ENCODE peak calls at places on chromosomes 2 and 18, in four cellular contexts. U is HepG2, L is K562, B is GM12878. Y is an unnamed sample.
A peak's percentile ranks its signal among the peaks of the same experiment; 100 is the strongest.

GRCh38 chr2:37553411-37554156 is 117.9 kb downstream of the CDC42EP3 start:
- DNase-seq in U (no peak), L (no peak), B (no peak), Y (no peak)

GRCh38 chr18:22609642-22610041 is 191.9 kb upstream of the CTAGE1 start:
- DNase-seq in U (peak; percentile 16), L (peak; percentile 15), B (no peak), Y (peak; percentile 67)

GRCh38 chr2:23595601-23596251 is 210.7 kb downstream of the KLHL29 start:
- DNase-seq in U (peak; percentile 45), L (no peak), B (no peak), Y (no peak)

GRCh38 chr2:112275887-112276773 is 733 bp downstream of the ZC3H6 start:
- DNase-seq in U (peak; percentile 94), L (peak; percentile 89), B (no peak), Y (peak; percentile 92)

GRCh38 chr18:30625961-30626360 is 416.6 kb downstream of the DSC3 start:
- DNase-seq in U (no peak), L (no peak), B (no peak), Y (no peak)

GRCh38 chr2:110678457-110679336 is 834 bp upstream of the BUB1 start:
- DNase-seq in U (no peak), L (peak; percentile 44), B (no peak), Y (peak; percentile 21)

GRCh38 chr2:231050018-231050901 is 6.4 kb upstream of the PSMD1 start:
- DNase-seq in U (peak; percentile 100), L (no peak), B (no peak), Y (peak; percentile 59)

GRCh38 chr2:233503481-233503880 is 63.1 kb downstream of the USP40 start:
- DNase-seq in U (no peak), L (no peak), B (no peak), Y (no peak)

GRCh38 chr2:160140471-160140870 is 59.6 kb downstream of the ITGB6 start:
- DNase-seq in U (no peak), L (no peak), B (no peak), Y (no peak)

GRCh38 chr2:47354013-47354816 is 48.7 kb upstream of the MSH2 start:
- DNase-seq in U (peak; percentile 74), L (peak; percentile 66), B (no peak), Y (peak; percentile 60)

GRCh38 chr2:233565685-233566140 is 869 bp downstream of the USP40 start:
- DNase-seq in U (no peak), L (no peak), B (no peak), Y (no peak)

GRCh38 chr2:66686768-66687167 is 251.8 kb downstream of the MEIS1 start:
- DNase-seq in U (no peak), L (no peak), B (no peak), Y (no peak)

GRCh38 chr2:157267476-157267875 is 10.0 kb downstream of the GALNT5 start:
- DNase-seq in U (no peak), L (no peak), B (no peak), Y (no peak)

GRCh38 chr2:220310326-220310936 is 683.0 kb downstream of the SLC4A3 start:
- DNase-seq in U (no peak), L (no peak), B (no peak), Y (no peak)

GRCh38 chr2:38146302-38146916 is 70.5 kb upstream of the CYP1B1 start:
- DNase-seq in U (no peak), L (peak; percentile 44), B (peak; percentile 71), Y (peak; percentile 41)

GRCh38 chr2:83471708-83472107 is 987.4 kb downstream of the SUCLG1 start:
- DNase-seq in U (no peak), L (no peak), B (no peak), Y (no peak)

GRCh38 chr2:74876081-74876886 is 42.4 kb downstream of the HK2 start:
- DNase-seq in U (peak; percentile 61), L (peak; percentile 63), B (peak; percentile 20), Y (peak; percentile 65)

GRCh38 chr2:239940861-239941570 is 84.1 kb downstream of the NDUFA10 start:
- DNase-seq in U (no peak), L (no peak), B (no peak), Y (no peak)

GRCh38 chr2:9103663-9104277 is 100.3 kb upstream of the MBOAT2 start:
- DNase-seq in U (no peak), L (no peak), B (no peak), Y (no peak)

GRCh38 chr18:55731594-55732042 is 143.6 kb upstream of the TCF4 start:
- DNase-seq in U (no peak), L (peak; percentile 50), B (no peak), Y (no peak)

GRCh38 chr2:188158337-188159100 is 133.2 kb upstream of the GULP1 start:
- DNase-seq in U (no peak), L (no peak), B (no peak), Y (no peak)

GRCh38 chr2:230870544-230871360 is 6.0 kb downstream of the ITM2C start:
- DNase-seq in U (no peak), L (no peak), B (no peak), Y (no peak)

GRCh38 chr2:138023298-138023697 is 59.0 kb downstream of the HNMT start:
- DNase-seq in U (no peak), L (no peak), B (no peak), Y (peak; percentile 4)

GRCh38 chr2:83787189-83787588 is 671.9 kb downstream of the SUCLG1 start:
- DNase-seq in U (no peak), L (no peak), B (no peak), Y (no peak)

GRCh38 chr2:158269143-158269542 is 167.5 kb downstream of the UPP2 start:
- DNase-seq in U (no peak), L (no peak), B (no peak), Y (no peak)

GRCh38 chr2:54803783-54804758 is 80.6 kb downstream of the EML6 start:
- DNase-seq in U (no peak), L (no peak), B (no peak), Y (no peak)

GRCh38 chr2:133271105-133271504 is 297.2 kb downstream of the NCKAP5 start:
- DNase-seq in U (no peak), L (no peak), B (no peak), Y (no peak)

GRCh38 chr2:165440367-165440766 is 29.1 kb upstream of the CSRNP3 start:
- DNase-seq in U (no peak), L (no peak), B (no peak), Y (no peak)

GRCh38 chr2:171814883-171815282 is 79.2 kb downstream of the SLC25A12 start:
- DNase-seq in U (no peak), L (no peak), B (no peak), Y (no peak)

GRCh38 chr2:219230201-219230540 is 565 bp downstream of the ANKZF1 start:
- DNase-seq in U (peak; percentile 45), L (peak; percentile 32), B (no peak), Y (no peak)
- TF ChIP-seq POLR2AphosphoS2 in U (no peak), L (no peak), B (no peak), Y (no peak)

GRCh38 chr2:124265641-124266040 is 240.6 kb downstream of the CNTNAP5 start:
- DNase-seq in U (no peak), L (no peak), B (no peak), Y (no peak)

GRCh38 chr2:124272442-124272841 is 247.4 kb downstream of the CNTNAP5 start:
- DNase-seq in U (no peak), L (no peak), B (no peak), Y (no peak)

GRCh38 chr2:124264496-124265160 is 239.5 kb downstream of the CNTNAP5 start:
- DNase-seq in U (no peak), L (no peak), B (no peak), Y (no peak)

GRCh38 chr2:124267821-124268220 is 242.7 kb downstream of the CNTNAP5 start:
- DNase-seq in U (no peak), L (no peak), B (no peak), Y (no peak)

DNA sequence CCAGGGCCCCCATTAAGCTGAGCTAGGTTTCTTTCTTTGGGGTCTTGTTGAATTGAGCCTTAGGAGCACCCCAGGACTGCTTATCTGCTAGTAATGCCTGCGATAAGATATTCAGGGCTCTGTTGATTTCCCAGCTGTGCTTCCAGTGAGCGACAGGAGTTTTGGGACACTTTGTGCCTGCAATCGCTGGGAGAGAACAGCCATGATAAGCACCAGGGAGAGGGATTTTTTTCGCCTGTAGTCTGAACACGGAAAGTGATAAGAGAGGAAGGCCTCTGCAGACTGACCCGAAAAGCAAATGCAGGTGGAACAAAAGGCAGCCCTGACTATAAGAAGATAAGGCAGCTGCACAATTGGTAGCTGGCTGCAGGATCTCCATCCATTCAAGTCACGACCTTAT is 244.3 kb downstream of the CNTNAP5 start:
- DNase-seq in U (no peak), L (no peak), B (no peak), Y (no peak)
- TF ChIP-seq POLR2AphosphoS2 in U (no peak), L (no peak), B (no peak), Y (no peak)

GRCh38 chr2:210762604-210763588 is 206.5 kb downstream of the CPS1 start:
- DNase-seq in U (no peak), L (no peak), B (no peak), Y (no peak)

GRCh38 chr2:210768329-210768910 is 212.0 kb downstream of the CPS1 start:
- DNase-seq in U (no peak), L (no peak), B (no peak), Y (no peak)
- TF ChIP-seq POLR2AphosphoS2 in U (no peak), L (no peak), B (no peak), Y (no peak)

GRCh38 chr2:19474128-19474527 is 115.7 kb upstream of the OSR1 start:
- DNase-seq in U (no peak), L (no peak), B (peak; percentile 71), Y (no peak)

GRCh38 chr2:19476347-19476746 is 117.9 kb upstream of the OSR1 start:
- DNase-seq in U (no peak), L (no peak), B (no peak), Y (no peak)

GRCh38 chr2:19478441-19478840 is 120.0 kb upstream of the OSR1 start:
- DNase-seq in U (no peak), L (no peak), B (no peak), Y (no peak)

GRCh38 chr2:19473415-19473814 is 115.0 kb upstream of the OSR1 start:
- DNase-seq in U (no peak), L (no peak), B (no peak), Y (no peak)

DNA sequence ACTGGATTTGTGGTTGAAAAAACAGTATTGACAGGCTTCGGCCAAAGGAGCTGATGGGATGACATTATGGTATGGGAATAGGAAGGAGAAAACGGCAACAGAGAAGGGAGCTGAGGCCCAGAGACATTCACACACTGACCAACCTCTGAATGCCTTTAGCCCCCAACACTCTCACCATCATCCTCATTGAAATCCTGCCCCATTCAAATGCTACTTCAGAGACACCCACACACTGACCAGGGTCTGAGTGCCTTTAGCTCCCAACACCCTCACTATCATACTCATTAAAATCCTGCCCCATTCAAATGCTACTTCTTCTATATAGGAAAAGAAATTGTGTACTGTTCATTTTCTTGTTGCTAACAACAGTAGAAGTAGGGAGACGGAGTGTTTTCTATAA is 114.2 kb upstream of the OSR1 start:
- DNase-seq in U (no peak), L (no peak), B (no peak), Y (no peak)
- TF ChIP-seq POLR2AphosphoS2 in U (no peak), L (no peak), B (no peak), Y (no peak)

DNA sequence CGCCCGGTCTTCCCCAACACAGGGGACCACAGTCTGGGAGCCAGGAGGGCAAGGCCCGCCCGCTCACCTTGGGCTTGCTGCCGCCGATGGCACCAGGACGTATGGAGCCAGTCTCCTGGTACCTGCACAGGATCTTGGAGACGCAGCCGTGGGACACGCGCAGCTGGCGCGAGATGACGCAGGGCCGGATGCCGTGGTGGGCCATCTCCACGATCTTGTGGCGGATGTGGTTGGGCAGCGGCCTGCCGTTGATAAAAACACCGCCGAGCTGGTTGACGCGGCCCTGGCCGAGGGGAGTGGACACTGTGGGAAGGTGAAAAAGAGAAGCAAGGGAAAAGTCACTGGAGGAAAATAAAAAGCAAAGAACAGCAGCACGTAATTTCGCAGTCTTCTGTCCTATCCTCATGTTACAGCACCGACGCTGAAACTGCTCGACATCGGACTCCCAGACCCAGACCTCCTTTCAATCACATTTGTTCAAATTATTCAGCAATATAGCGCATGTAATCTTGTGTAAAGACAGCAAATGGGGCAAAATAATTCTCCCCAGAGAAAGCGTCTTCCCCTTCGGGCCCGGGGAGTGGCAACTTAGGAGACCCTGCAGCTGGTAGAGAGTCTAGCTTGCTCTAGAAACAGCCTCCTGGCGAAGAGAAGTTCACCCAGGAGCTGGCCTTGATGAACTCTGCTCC is 1.7 kb downstream of the PAX3 start:
- DNase-seq in U (no peak), L (no peak), B (no peak), Y (no peak)
- TF ChIP-seq POLR2AphosphoS2 in U (no peak), L (no peak), B (no peak), Y (no peak)